ENCODE peak calls at places on chromosomes 11 and 22, in five cellular contexts. S is prostate gland, K is GM12878, O is heart left ventricle, E is breast epithelium. M is an unnamed sample.
A peak's percentile ranks its signal among the peaks of the same experiment; 100 is the strongest.

GRCh38 chr11:94581926-94582325 is 14.8 kb downstream of the PIWIL4 start:
- DNase-seq in S (no peak), K (no peak), O (no peak), E (no peak), M (no peak)

GRCh38 chr11:46600162-46600561 is 6.3 kb upstream of the AMBRA1 start:
- DNase-seq in S (no peak), K (no peak), O (no peak), E (no peak), M (no peak)

GRCh38 chr11:113690619-113691569 is 15.2 kb downstream of the TMPRSS5 start:
- DNase-seq in S (no peak), K (no peak), O (no peak), E (no peak), M (no peak)

GRCh38 chr11:57409321-57410100 is 17.4 kb downstream of the SLC43A3 start:
- DNase-seq in S (no peak), K (no peak), O (no peak), E (no peak), M (no peak)

GRCh38 chr22:38861170-38861874 is 10.7 kb downstream of the CBX6 start:
- DNase-seq in S (no peak), K (no peak), O (no peak), E (no peak), M (peak; percentile 64)

GRCh38 chr22:47043835-47044721 is 281.6 kb downstream of the TBC1D22A start:
- DNase-seq in S (no peak), K (no peak), O (no peak), E (no peak), M (peak; percentile 61)

GRCh38 chr11:8814209-8814922 is 96.6 kb upstream of the AKIP1 start:
- DNase-seq in S (no peak), K (no peak), O (no peak), E (no peak), M (no peak)

GRCh38 chr22:22215659-22216449 is 28.7 kb upstream of the VPREB1 start:
- DNase-seq in S (no peak), K (no peak), O (no peak), E (no peak), M (no peak)

GRCh38 chr11:20598487-20598886 is 921 bp upstream of the SLC6A5 start:
- DNase-seq in S (no peak), K (no peak), O (no peak), E (no peak), M (no peak)

GRCh38 chr22:20546541-20546950 is 39.1 kb downstream of the MED15 start:
- DNase-seq in S (no peak), K (no peak), O (no peak), E (no peak), M (peak; percentile 17)

GRCh38 chr11:11724994-11725393 is 103.2 kb upstream of the GALNT18 start:
- DNase-seq in S (no peak), K (no peak), O (no peak), E (no peak), M (no peak)

GRCh38 chr11:128210148-128210940 is 377.0 kb downstream of the ETS1 start:
- DNase-seq in S (peak; percentile 62), K (no peak), O (no peak), E (no peak), M (no peak)

GRCh38 chr11:12258451-12258850 is 118.9 kb upstream of the PARVA start:
- DNase-seq in S (no peak), K (no peak), O (no peak), E (no peak), M (no peak)

GRCh38 chr11:111623527-111624030 is 21.3 kb downstream of the SIK2 start:
- DNase-seq in S (no peak), K (peak; percentile 60), O (no peak), E (no peak), M (no peak)

GRCh38 chr22:28799125-28799833 is 1.1 kb downstream of the XBP1 start:
- DNase-seq in S (peak; percentile 50), K (no peak), O (peak; percentile 30), E (no peak), M (peak; percentile 91)
- TF ChIP-seq POLR2A in S (peak; percentile 52), K (peak; percentile 10), O (no peak), E (peak; percentile 81), M (peak; percentile 63)

GRCh38 chr22:37674951-37675929 is at the start of gene LGALS1:
- DNase-seq in S (peak; percentile 91), K (no peak), O (peak; percentile 99), E (peak; percentile 88), M (peak; percentile 99)
- TF ChIP-seq POLR2A in S (peak; percentile 44), K (peak; percentile 69), O (no peak), E (no peak), M (peak; percentile 79)

GRCh38 chr11:101442171-101442570 is 141.6 kb downstream of the TRPC6 start:
- DNase-seq in S (no peak), K (no peak), O (no peak), E (no peak), M (no peak)

GRCh38 chr11:101442936-101443521 is 140.8 kb downstream of the TRPC6 start:
- DNase-seq in S (no peak), K (no peak), O (no peak), E (no peak), M (no peak)

GRCh38 chr11:101444164-101444563 is 139.6 kb downstream of the TRPC6 start:
- DNase-seq in S (no peak), K (no peak), O (no peak), E (no peak), M (no peak)

GRCh38 chr11:101439488-101439887 is 144.3 kb downstream of the TRPC6 start:
- DNase-seq in S (no peak), K (no peak), O (no peak), E (no peak), M (no peak)

DNA sequence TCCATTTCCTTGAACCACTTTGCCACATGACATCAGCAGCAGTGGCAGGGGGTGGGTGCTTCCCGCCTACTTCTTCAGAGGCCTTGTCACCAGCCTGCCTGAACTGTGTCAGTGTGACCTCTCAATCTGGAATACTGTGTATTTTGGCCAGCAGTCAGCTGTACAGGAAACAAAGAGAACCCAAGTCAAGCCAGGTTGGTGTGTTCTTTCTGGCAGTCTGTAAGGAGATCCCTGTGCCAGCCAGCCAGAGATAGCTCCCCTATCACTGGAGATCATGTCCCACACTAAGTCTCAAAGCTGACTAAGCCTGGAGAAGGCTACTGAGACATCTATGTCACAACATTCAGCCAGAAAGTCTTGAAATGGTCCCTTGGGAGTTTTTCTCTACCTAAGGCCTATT is 142.1 kb downstream of the TRPC6 start:
- DNase-seq in S (peak; percentile 45), K (no peak), O (peak; percentile 38), E (peak; percentile 62), M (no peak)
- TF ChIP-seq POLR2A in S (no peak), K (no peak), O (no peak), E (no peak), M (no peak)

GRCh38 chr11:2927851-2928604 is 1.2 kb downstream of the PHLDA2 start:
- DNase-seq in S (no peak), K (no peak), O (no peak), E (no peak), M (no peak)

GRCh38 chr11:2927493-2927800 is 1.8 kb downstream of the PHLDA2 start:
- DNase-seq in S (no peak), K (no peak), O (no peak), E (no peak), M (peak; percentile 54)

GRCh38 chr11:2929511-2929879 is 275 bp upstream of the PHLDA2 start:
- DNase-seq in S (peak; percentile 68), K (no peak), O (no peak), E (peak; percentile 65), M (peak; percentile 72)

GRCh38 chr11:2929880-2930704 is 872 bp upstream of the PHLDA2 start:
- DNase-seq in S (peak; percentile 69), K (peak; percentile 11), O (peak; percentile 36), E (peak; percentile 60), M (peak; percentile 70)

GRCh38 chr11:2928605-2929510 is at the start of gene PHLDA2:
- DNase-seq in S (no peak), K (no peak), O (no peak), E (peak; percentile 64), M (peak; percentile 71)
- TF ChIP-seq POLR2A in S (peak; percentile 73), K (no peak), O (no peak), E (no peak), M (peak; percentile 44)

GRCh38 chr11:72223615-72224586 is 666 bp upstream of the INPPL1 start:
- DNase-seq in S (peak; percentile 72), K (no peak), O (peak; percentile 81), E (no peak), M (peak; percentile 95)
- TF ChIP-seq POLR2A in S (no peak), K (peak; percentile 65), O (no peak), E (no peak), M (no peak)

DNA sequence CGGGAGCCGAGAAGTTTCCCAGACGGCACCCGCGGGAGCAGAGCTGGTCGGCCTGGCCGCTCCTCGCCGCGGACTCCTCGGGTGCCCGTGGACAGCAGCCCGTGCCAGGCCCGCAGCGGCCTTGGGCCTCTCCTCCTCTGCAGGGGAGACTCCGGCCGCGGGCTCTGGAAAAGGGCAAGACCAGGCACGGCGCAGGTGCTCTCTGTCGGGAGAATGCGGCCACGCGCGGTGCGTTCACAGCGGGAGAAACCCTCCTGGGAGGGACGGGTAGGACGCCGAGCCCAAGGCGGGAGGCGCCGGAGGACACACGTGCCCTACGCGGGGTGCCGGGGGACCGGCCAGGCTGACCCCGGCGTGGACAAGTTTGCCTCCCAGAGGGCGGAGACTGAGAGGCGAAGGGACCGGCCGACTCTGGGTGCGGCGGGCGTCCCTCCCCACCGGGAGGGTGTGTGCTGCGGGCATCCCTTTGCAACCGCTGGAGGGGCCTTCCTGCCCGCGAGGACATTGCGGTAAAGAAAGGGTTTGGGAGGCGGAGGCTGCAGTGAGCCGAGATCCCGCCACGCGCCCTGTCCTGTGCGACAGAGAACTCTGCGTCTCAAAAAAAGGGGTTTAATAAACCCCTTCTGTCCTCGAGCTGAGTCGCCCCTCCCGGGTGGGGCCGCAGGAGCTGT is 2.3 kb downstream of the IFITM1 start:
- DNase-seq in S (no peak), K (no peak), O (peak; percentile 51), E (no peak), M (peak; percentile 75)
- TF ChIP-seq POLR2A in S (peak; percentile 25), K (peak; percentile 70), O (no peak), E (no peak), M (no peak)

DNA sequence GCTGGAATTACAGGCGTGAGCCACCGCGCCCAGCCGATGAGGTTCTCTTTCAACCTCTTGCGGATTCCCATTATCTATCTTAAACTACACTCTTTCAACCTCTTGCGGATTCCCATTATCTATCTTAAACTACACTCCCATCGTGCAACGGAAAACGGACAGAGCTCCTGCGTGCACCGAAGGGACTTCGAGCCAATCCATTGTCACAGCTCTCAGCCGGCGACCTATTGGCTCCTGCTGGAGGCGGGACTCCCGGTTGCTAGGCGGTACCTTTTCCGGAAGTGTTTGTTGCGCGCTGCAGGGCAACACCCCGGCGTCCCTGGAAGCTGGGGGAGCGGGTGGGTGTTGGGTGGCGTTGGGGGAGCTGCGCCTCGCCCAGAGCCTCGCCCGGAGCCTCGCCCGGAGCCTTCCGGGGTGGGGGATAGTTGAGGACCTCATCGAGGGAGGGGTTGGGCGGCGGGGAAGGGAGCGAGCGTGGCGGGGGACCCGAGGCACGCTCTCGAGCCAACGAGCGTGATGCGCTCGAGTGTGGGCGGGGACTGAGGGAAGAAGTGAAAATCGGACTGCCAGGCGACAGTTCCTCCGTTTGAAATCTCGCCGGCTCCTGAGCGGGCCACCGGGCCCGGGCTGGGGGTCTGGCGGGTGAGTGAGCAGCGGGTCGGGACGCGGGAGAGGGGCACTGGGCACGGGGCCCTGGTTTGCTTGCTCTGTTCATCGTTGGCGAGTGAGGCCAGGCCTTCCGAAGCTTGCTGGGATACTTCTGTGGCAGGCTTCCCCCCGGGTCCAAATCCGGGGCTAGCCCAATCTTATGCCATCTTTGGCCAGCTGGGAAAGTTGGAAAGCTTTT is at the start of gene CEP164:
- DNase-seq in S (peak; percentile 96), K (peak; percentile 89), O (peak; percentile 97), E (peak; percentile 94), M (peak; percentile 98)
- TF ChIP-seq POLR2A in S (peak; percentile 44), K (peak; percentile 85), O (no peak), E (peak; percentile 47), M (peak; percentile 48)

M was measured in sigmoid colon.